ENCODE peak calls at places on chromosomes 2 and 18, in four cellular contexts. F, A, M and I are unnamed samples.

GRCh38 chr2:104404546-104404945 is 449.4 kb upstream of the POU3F3 start:
- DNase-seq in F (no peak), A (no peak), M (no peak), I (no peak)

GRCh38 chr2:232458661-232459418 is 2.9 kb downstream of the ALPI start:
- DNase-seq in F (no peak), A (no peak), M (no peak), I (no peak)

GRCh38 chr2:100427627-100428258 is 10.3 kb upstream of the CHST10 start:
- DNase-seq in F (peak), A (peak), M (peak), I (peak)

GRCh38 chr2:196592331-196592911 is 47.1 kb upstream of the CCDC150 start:
- DNase-seq in F (no peak), A (no peak), M (no peak), I (peak)

GRCh38 chr2:121860033-121860810 is 104.8 kb downstream of the TSN start:
- DNase-seq in F (no peak), A (no peak), M (no peak), I (no peak)

GRCh38 chr2:167264380-167264779 is 376.1 kb downstream of the XIRP2 start:
- DNase-seq in F (peak), A (no peak), M (no peak), I (peak)

GRCh38 chr2:16553222-16553621 is 112.4 kb downstream of the CYRIA start:
- DNase-seq in F (peak), A (peak), M (peak), I (peak)

GRCh38 chr2:228644199-228644598 is 462.7 kb upstream of the SPHKAP start:
- DNase-seq in F (no peak), A (no peak), M (no peak), I (no peak)

GRCh38 chr2:166539340-166540162 is 45.5 kb upstream of the SCN7A start:
- DNase-seq in F (peak), A (peak), M (peak), I (no peak)

GRCh38 chr18:32378705-32379104 is 92.0 kb downstream of the GAREM1 start:
- DNase-seq in F (peak), A (no peak), M (no peak), I (no peak)

GRCh38 chr18:29651121-29651675 is 1391.3 kb downstream of the DSC3 start:
- DNase-seq in F (no peak), A (no peak), M (no peak), I (no peak)

GRCh38 chr2:183696028-183696427 is 571.8 kb downstream of the NUP35 start:
- DNase-seq in F (no peak), A (no peak), M (no peak), I (no peak)

GRCh38 chr2:109218087-109218791 is 89.2 kb downstream of the SH3RF3 start:
- DNase-seq in F (peak), A (no peak), M (no peak), I (no peak)

GRCh38 chr2:157087373-157088005 is 170.0 kb upstream of the GALNT5 start:
- DNase-seq in F (no peak), A (no peak), M (no peak), I (peak)

GRCh38 chr18:13381331-13381730 is 162.8 kb downstream of the LDLRAD4 start:
- DNase-seq in F (no peak), A (no peak), M (no peak), I (no peak)

GRCh38 chr18:72107647-72108046 is 436.5 kb downstream of the CBLN2 start:
- DNase-seq in F (no peak), A (no peak), M (no peak), I (no peak)

GRCh38 chr2:26649992-26650712 is 9.0 kb upstream of the CIB4 start:
- DNase-seq in F (no peak), A (no peak), M (no peak), I (no peak)

GRCh38 chr2:163266772-163267171 is 428.2 kb upstream of the KCNH7 start:
- DNase-seq in F (no peak), A (no peak), M (no peak), I (no peak)

GRCh38 chr2:210188190-210188589 is 17.0 kb upstream of the KANSL1L start:
- DNase-seq in F (no peak), A (no peak), M (no peak), I (no peak)

GRCh38 chr2:54387592-54387991 is 68.5 kb upstream of the SPTBN1 start:
- DNase-seq in F (no peak), A (no peak), M (no peak), I (no peak)

GRCh38 chr18:28916436-28916835 is 739.5 kb upstream of the CDH2 start:
- DNase-seq in F (no peak), A (no peak), M (no peak), I (no peak)

GRCh38 chr18:48402953-48403352 is 6.2 kb downstream of the ZBTB7C start:
- DNase-seq in F (no peak), A (no peak), M (no peak), I (no peak)

GRCh38 chr2:26729311-26729710 is 34.8 kb upstream of the SLC35F6 start:
- DNase-seq in F (no peak), A (no peak), M (no peak), I (no peak)

GRCh38 chr2:99984781-99985525 is 157.4 kb downstream of the AFF3 start:
- DNase-seq in F (no peak), A (no peak), M (no peak), I (no peak)

DNA sequence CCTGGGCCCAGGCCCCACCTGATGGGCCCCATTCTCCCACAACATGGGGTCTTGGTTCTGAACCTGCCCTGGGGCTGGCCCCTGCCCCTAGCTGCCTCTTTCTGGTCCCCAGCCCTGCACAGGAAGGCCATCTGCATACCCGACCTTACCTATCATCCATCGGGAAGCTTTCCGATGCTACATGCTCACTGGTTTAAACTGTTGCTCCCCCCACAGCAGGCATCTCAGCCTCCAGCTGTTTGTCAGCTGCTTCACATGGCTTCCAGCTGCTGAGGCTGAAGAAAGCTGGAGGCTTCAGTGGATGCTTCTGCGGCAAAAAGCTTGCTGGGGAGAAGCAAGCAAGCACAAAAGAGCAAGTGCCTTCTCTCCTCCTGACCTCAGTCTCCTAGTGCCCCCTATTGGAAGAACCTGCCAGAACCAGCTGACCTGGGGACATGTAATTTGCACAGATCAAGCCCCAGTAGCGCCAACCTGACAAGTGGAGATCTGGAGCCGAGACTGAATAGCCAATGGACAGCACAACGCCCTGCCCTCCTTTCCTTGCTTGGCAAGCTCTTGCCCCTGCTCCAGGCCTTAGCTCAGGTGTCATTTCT is 24.1 kb upstream of the RHOB start:
- DNase-seq in F (peak), A (no peak), M (peak), I (no peak)
- TF ChIP-seq JUND in F (no peak), A (no peak), M (no peak), I (no peak)

DNA sequence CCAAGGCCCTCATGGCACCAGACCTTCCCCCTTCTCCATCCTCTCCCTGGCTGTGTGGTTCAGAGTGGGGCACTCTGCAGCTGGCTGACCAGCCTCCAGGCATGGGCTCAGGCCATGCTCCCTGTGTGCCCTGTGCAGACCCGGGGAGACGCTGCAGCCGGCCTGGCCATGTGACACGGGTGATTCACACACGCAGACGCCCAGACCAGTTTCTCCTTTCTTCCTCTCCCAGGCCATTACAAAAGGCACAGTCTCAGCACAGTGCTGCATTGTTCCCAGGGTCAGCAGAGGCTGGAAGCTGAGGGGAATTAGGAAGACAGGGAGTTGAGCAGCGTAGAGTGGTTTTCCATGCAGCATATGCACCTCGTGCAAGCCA is 288.5 kb downstream of the TNS1 start:
- DNase-seq in F (peak), A (no peak), M (no peak), I (no peak)
- TF ChIP-seq JUND in F (no peak), A (no peak), M (no peak), I (no peak)

DNA sequence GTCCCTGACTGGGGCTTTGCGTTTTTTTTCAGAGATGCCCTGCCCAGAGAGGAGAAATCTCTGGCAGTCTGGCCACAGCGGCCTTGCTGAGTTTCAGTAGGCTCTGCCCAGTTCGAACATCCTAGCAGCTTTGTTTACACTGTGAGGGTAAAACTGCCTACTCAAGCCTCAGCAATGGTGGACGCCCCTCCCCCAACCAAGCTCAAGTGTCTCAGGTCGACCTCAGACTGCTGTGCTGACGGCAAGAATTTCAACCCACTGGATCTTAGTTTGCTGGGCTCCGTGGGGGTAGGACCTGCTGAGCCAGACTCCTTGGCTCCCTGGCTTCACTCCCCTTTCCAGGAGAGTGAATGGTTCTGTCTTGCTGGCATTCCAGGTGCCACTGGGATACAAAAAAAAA is 31.7 kb downstream of the L3MBTL4 start:
- DNase-seq in F (no peak), A (no peak), M (no peak), I (no peak)
- TF ChIP-seq JUND in F (no peak), A (no peak), M (no peak), I (no peak)

DNA sequence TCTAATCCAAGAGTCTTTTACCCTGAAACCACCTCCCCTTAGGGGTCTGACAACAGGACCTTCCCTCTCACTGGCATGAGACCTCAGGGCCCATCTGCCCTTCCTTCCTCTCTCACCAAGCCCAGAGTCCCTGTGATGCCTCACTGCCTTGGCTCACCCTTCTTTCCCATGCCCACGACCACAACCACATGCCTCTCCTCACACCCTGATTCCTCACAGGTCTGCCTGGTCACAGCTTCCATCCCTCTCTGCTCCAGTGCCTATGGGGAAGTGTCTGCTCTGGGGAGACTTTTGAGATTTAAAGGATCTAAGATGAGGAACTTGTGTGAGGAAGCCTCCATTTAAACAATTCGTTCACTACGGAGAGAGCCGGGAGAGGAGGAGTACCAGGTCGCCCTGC is 98.9 kb upstream of the SH3BP4 start:
- DNase-seq in F (no peak), A (no peak), M (no peak), I (no peak)
- TF ChIP-seq JUND in F (no peak), A (no peak), M (no peak), I (no peak)

GRCh38 chr2:81648370-81648769 is 1343.8 kb upstream of the LRRTM1 start:
- DNase-seq in F (no peak), A (no peak), M (no peak), I (no peak)
- TF ChIP-seq JUND in F (no peak), A (no peak), M (no peak), I (no peak)

GRCh38 chr2:236319036-236319435 is 54.8 kb upstream of the ASB18 start:
- DNase-seq in F (no peak), A (no peak), M (no peak), I (no peak)
- TF ChIP-seq JUND in F (no peak), A (no peak), M (no peak), I (no peak)

GRCh38 chr2:241932895-241933174 is 63.3 kb downstream of the RTP5 start:
- DNase-seq in F (no peak), A (no peak), M (no peak), I (no peak)

GRCh38 chr2:241931084-241931975 is 61.8 kb downstream of the RTP5 start:
- DNase-seq in F (no peak), A (no peak), M (no peak), I (no peak)

GRCh38 chr2:241935314-241935713 is 65.8 kb downstream of the RTP5 start:
- DNase-seq in F (no peak), A (peak), M (peak), I (no peak)

GRCh38 chr2:241931976-241932894 is 62.7 kb downstream of the RTP5 start:
- DNase-seq in F (no peak), A (no peak), M (no peak), I (no peak)

GRCh38 chr2:241933175-241933911 is 63.8 kb downstream of the RTP5 start:
- DNase-seq in F (no peak), A (no peak), M (no peak), I (no peak)
- TF ChIP-seq JUND in F (no peak), A (no peak), M (no peak), I (no peak)

GRCh38 chr2:5560981-5561380 is 131.2 kb upstream of the SOX11 start:
- DNase-seq in F (no peak), A (no peak), M (no peak), I (no peak)

GRCh38 chr2:5555636-5556035 is 136.5 kb upstream of the SOX11 start:
- DNase-seq in F (no peak), A (no peak), M (no peak), I (no peak)
- TF ChIP-seq JUND in F (no peak), A (no peak), M (no peak), I (no peak)

DNA sequence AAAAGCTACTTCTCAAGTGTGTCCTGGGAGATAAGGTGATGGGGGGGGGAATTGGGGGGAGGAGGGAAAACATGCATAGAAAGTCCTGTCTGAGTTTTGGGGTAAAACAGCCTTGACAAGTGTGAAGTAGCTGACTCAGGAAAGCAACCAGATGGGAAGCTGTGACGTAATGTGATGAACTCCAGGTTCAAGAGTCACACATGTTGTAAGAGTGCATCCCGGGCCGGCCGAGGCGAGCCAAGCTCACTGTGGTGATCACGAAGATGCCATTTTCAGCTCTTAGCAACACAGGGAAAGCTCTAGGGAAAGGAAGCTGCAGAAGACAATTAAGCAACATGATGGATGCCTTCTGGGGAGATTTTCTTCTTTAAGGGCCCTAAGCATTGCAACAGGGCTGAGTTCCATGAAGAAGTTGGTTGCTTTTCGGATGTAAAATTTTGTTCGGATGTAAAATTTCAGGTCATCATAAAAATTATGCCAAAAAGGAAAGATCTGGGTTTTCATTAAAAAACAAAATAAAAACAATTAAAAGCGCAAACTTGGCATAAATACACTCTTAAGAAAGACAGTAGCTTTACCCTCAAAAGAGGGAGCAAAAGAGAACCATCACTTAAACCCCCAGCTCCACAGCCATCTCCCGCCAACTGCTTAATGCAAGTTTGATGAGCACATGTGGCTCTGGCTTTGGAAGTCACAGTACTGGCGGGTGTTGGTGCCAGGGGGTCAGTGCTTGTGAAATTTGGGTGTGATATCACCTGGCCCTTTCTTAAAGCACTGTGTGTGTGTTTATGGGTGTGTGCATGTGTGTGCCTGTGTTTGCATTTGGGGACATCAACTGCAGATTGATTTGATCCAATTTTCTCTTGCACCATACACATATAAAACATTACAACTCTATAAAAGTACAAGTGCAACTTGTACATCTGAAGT is 19.1 kb downstream of the SERTAD2 start:
- DNase-seq in F (no peak), A (no peak), M (no peak), I (no peak)
- TF ChIP-seq JUND in F (no peak), A (no peak), M (no peak), I (no peak)

DNA sequence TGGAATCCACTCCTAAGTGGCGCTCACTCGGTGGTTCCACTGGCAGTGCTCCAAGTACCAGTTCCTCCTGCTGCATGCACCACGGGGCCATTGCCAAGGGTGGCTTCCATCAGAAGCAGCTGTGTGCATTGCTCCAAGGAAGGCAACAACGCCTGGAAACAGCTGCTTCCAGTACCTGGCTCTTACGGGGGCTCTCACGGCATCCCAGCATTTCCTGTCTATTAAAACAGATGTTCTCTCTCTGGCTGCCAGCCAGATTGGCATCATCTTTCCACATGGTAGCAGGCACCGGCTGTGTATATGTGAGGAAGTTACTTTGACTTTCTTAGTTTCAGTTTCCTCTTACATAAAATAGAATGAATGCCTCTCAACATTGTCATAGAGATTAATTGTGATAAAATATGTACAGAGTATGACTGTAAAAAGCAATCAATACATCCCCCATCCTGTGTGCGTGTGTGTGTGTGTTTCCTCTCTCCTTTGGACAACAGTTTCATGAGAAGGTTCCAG is 84.9 kb downstream of the CMPK2 start:
- DNase-seq in F (no peak), A (no peak), M (no peak), I (no peak)
- TF ChIP-seq JUND in F (no peak), A (no peak), M (no peak), I (no peak)